ENCODE peak calls at places on chromosome 2, in eight cellular contexts. D, Y, M, V, O, S, I and H are unnamed samples.

GRCh38 chr2:16639431-16639830 is 26.2 kb downstream of the CYRIA start:
- DNase-seq in V (no peak), M (no peak), I (no peak), O (no peak), D (no peak), S (no peak), Y (no peak), H (no peak)

GRCh38 chr2:143162997-143163396 is 33.8 kb downstream of the ARHGAP15 start:
- DNase-seq in S (no peak), O (no peak), I (no peak), V (no peak), M (no peak), Y (no peak), D (no peak), H (no peak)

GRCh38 chr2:111160758-111161157 is 40.0 kb downstream of the BCL2L11 start:
- DNase-seq in I (no peak), S (no peak), M (peak), O (no peak), V (peak), Y (no peak), D (no peak), H (no peak)

GRCh38 chr2:216873573-216873972 is 13.7 kb upstream of the TNP1 start:
- DNase-seq in V (no peak), I (no peak), S (no peak), M (no peak), Y (no peak), O (no peak), D (no peak), H (no peak)

GRCh38 chr2:181738074-181738473 is 57.8 kb upstream of the NEUROD1 start:
- DNase-seq in I (no peak), V (no peak), S (no peak), M (no peak), D (no peak), O (no peak), Y (no peak), H (no peak)

GRCh38 chr2:216877085-216877484 is 17.2 kb upstream of the TNP1 start:
- DNase-seq in M (no peak), Y (no peak), S (no peak), V (no peak), D (peak), I (no peak), O (no peak), H (no peak)

GRCh38 chr2:72032481-72033041 is 115.1 kb downstream of the CYP26B1 start:
- DNase-seq in Y (no peak), O (peak), M (no peak), S (peak), D (no peak), V (no peak), I (no peak), H (no peak)

GRCh38 chr2:47509250-47509649 is 106.3 kb downstream of the MSH2 start:
- DNase-seq in S (no peak), I (no peak), O (no peak), D (no peak), Y (no peak), V (no peak), M (no peak), H (no peak)

GRCh38 chr2:53407363-53408080 is 360.1 kb upstream of the CHAC2 start:
- DNase-seq in O (no peak), Y (no peak), I (no peak), M (no peak), D (peak), V (no peak), S (no peak), H (no peak)

GRCh38 chr2:238433941-238434845 is 7.5 kb downstream of the ASB1 start:
- DNase-seq in S (no peak), V (peak), D (no peak), Y (no peak), O (no peak), M (peak), I (no peak), H (no peak)

GRCh38 chr2:197908940-197909339 is 104.5 kb downstream of the PLCL1 start:
- DNase-seq in S (no peak), M (no peak), D (no peak), V (no peak), Y (no peak), O (no peak), I (no peak), H (no peak)

GRCh38 chr2:1782514-1782913 is 38.2 kb upstream of the PXDN start:
- DNase-seq in O (peak), D (no peak), S (no peak), V (no peak), M (no peak), Y (no peak), I (no peak), H (no peak)

GRCh38 chr2:44016282-44016681 is 20.5 kb upstream of the LRPPRC start:
- DNase-seq in O (no peak), V (no peak), M (no peak), D (no peak), I (peak), S (no peak), Y (no peak), H (peak)

GRCh38 chr2:147989809-147990403 is 30.6 kb downstream of the ORC4 start:
- DNase-seq in S (no peak), O (no peak), V (peak), I (peak), Y (peak), D (peak), M (peak), H (peak)

GRCh38 chr2:164821338-164821737 is 20.3 kb downstream of the COBLL1 start:
- DNase-seq in D (no peak), S (no peak), Y (no peak), M (no peak), I (no peak), O (no peak), V (no peak), H (no peak)

GRCh38 chr2:168060956-168061750 is 186.2 kb downstream of the STK39 start:
- DNase-seq in M (peak), D (no peak), O (no peak), I (peak), Y (no peak), V (peak), S (no peak), H (no peak)

GRCh38 chr2:179036353-179036905 is 13.5 kb downstream of the CCDC141 start:
- DNase-seq in M (no peak), I (no peak), V (no peak), D (no peak), S (no peak), O (no peak), Y (no peak), H (no peak)

GRCh38 chr2:9638532-9638931 is 7.7 kb upstream of the YWHAQ start:
- DNase-seq in D (peak), O (no peak), V (peak), I (peak), Y (no peak), M (peak), S (peak), H (no peak)

GRCh38 chr2:60119778-60120177 is 433.7 kb downstream of the BCL11A start:
- DNase-seq in O (no peak), M (no peak), S (no peak), V (no peak), Y (no peak), D (no peak), I (no peak), H (no peak)

GRCh38 chr2:223465793-223466192 is 136.4 kb downstream of the SCG2 start:
- DNase-seq in O (no peak), V (peak), D (no peak), M (peak), I (peak), Y (no peak), S (peak), H (no peak)

GRCh38 chr2:178328037-178328436 is 122.9 kb downstream of the PRKRA start:
- DNase-seq in O (no peak), I (no peak), Y (no peak), M (no peak), D (no peak), V (peak), S (no peak), H (no peak)

GRCh38 chr2:11827547-11827946 is 81.1 kb downstream of the LPIN1 start:
- DNase-seq in M (no peak), D (no peak), V (no peak), I (no peak), S (no peak), O (no peak), Y (no peak), H (peak)

GRCh38 chr2:68710336-68710735 is 24.3 kb upstream of the ARHGAP25 start:
- DNase-seq in O (no peak), I (no peak), D (no peak), V (no peak), M (no peak), Y (no peak), S (no peak), H (no peak)

GRCh38 chr2:121634354-121635307 is 14.6 kb downstream of the CLASP1 start:
- DNase-seq in O (no peak), Y (no peak), M (no peak), D (peak), I (no peak), V (no peak), S (no peak), H (no peak)

GRCh38 chr2:182133195-182133891 is 147.7 kb downstream of the PPP1R1C start:
- DNase-seq in M (no peak), O (no peak), D (no peak), S (no peak), Y (no peak), V (no peak), I (no peak), H (no peak)

GRCh38 chr2:174610243-174610995 is 12.8 kb upstream of the WIPF1 start:
- DNase-seq in M (no peak), Y (no peak), O (peak), I (no peak), S (no peak), V (no peak), D (no peak), H (no peak)

GRCh38 chr2:54724560-54725342 is 1.3 kb downstream of the EML6 start:
- DNase-seq in Y (no peak), D (no peak), V (no peak), S (peak), O (peak), M (no peak), I (no peak), H (peak)

GRCh38 chr2:84894758-84895520 is 10.5 kb upstream of the TMSB10 start:
- DNase-seq in D (no peak), S (no peak), I (no peak), Y (no peak), M (no peak), V (no peak), O (no peak), H (no peak)

GRCh38 chr2:112482309-112483046 is 522 bp downstream of the TTL start:
- DNase-seq in M (no peak), Y (no peak), O (peak), D (no peak), V (no peak), S (peak), I (no peak), H (peak)

GRCh38 chr2:132911726-132912724 is 242.0 kb upstream of the LYPD1 start:
- DNase-seq in O (no peak), M (no peak), S (no peak), D (no peak), Y (no peak), I (no peak), V (no peak), H (no peak)

GRCh38 chr2:7377861-7378569 is 460.8 kb downstream of the RNF144A start:
- DNase-seq in O (no peak), M (no peak), I (no peak), Y (no peak), S (no peak), V (no peak), D (no peak), H (no peak)

GRCh38 chr2:202933958-202934357 is 21.9 kb downstream of the CARF start:
- DNase-seq in D (no peak), M (no peak), S (no peak), I (no peak), Y (no peak), V (no peak), O (no peak), H (no peak)

GRCh38 chr2:30662268-30663131 is 144.7 kb downstream of the CAPN13 start:
- DNase-seq in S (no peak), Y (no peak), V (no peak), M (no peak), D (no peak), I (peak), O (no peak), H (no peak)

GRCh38 chr2:28594369-28595108 is 98.7 kb downstream of the PLB1 start:
- DNase-seq in D (peak), M (no peak), I (peak), Y (peak), S (peak), V (peak), O (peak), H (peak)

GRCh38 chr2:142603761-142604160 is 273.7 kb upstream of the KYNU start:
- DNase-seq in I (no peak), V (no peak), M (no peak), Y (no peak), D (no peak), S (no peak), O (no peak), H (no peak)

GRCh38 chr2:175929850-175930249 is 72.2 kb downstream of the LNPK start:
- DNase-seq in Y (no peak), O (no peak), S (no peak), M (no peak), D (no peak), V (peak), I (no peak), H (no peak)

GRCh38 chr2:237629188-237629534 is 1.8 kb downstream of the LRRFIP1 start:
- DNase-seq in Y (no peak), I (no peak), D (no peak), V (no peak), S (no peak), M (no peak), O (no peak), H (no peak)

GRCh38 chr2:42303252-42303651 is 57.8 kb downstream of the COX7A2L start:
- DNase-seq in V (no peak), D (no peak), Y (no peak), M (no peak), I (no peak), S (no peak), O (no peak), H (no peak)

GRCh38 chr2:157592374-157592773 is 36.3 kb downstream of the ACVR1C start:
- DNase-seq in O (no peak), S (no peak), V (no peak), I (no peak), D (no peak), Y (no peak), M (no peak), H (no peak)

GRCh38 chr2:73995810-73996209 is 11.1 kb downstream of the TET3 start:
- DNase-seq in V (no peak), Y (no peak), M (no peak), I (no peak), S (no peak), O (no peak), D (no peak), H (no peak)
- TF ChIP-seq CTCF in V (peak), Y (peak), M (no peak), I (no peak), S (no peak), O (no peak), D (peak), H (peak)

DNA sequence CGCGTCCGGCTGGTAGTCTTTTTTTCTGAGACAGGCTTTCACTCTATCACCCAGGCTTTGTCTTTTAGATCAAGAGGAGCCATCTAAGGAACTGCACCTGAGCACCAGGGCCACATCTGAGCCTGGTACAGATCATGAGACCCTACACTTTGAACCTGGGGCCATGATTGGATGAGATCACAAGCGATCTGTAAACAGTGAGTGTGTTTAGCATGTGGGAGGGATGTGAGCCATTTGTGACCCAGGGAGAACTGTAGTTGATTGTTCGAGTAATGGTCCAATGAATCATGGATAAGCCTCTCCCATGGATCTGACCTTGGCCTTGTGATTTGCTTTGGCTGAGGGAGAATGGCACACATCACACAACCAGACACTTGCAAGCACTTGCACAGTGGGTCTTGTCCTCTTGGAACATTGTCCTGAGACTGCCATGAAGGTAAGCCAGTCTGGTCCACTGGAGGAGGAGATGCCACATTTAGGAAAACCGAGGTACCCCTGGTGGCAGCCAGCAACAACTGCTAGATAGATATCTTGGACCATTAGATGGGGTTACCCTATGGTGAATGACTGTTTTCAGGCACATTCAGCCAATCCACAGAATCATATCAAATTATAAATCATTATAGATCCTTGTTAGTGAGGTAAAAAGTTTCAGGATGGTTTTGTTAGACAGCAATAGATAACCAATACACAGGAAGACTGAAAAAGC is 19.5 kb upstream of the DTNB start:
- DNase-seq in D (no peak), S (no peak), Y (no peak), I (no peak), V (no peak), M (no peak), O (no peak), H (no peak)
- TF ChIP-seq CTCF in D (no peak), S (no peak), Y (peak), I (no peak), V (no peak), M (no peak), O (no peak), H (no peak)

GRCh38 chr2:152820048-152820447 is 101.6 kb downstream of the ARL6IP6 start:
- DNase-seq in S (no peak), V (no peak), I (no peak), D (no peak), M (no peak), O (no peak), Y (no peak), H (no peak)

GRCh38 chr2:152826880-152827279 is 108.5 kb downstream of the ARL6IP6 start:
- DNase-seq in D (no peak), M (no peak), Y (no peak), V (no peak), O (no peak), S (no peak), I (no peak), H (no peak)

GRCh38 chr2:152823901-152824300 is 105.5 kb downstream of the ARL6IP6 start:
- DNase-seq in D (no peak), I (no peak), V (no peak), Y (no peak), O (no peak), M (no peak), S (no peak), H (no peak)

GRCh38 chr2:152825834-152826233 is 107.4 kb downstream of the ARL6IP6 start:
- DNase-seq in V (peak), S (no peak), M (no peak), Y (no peak), D (no peak), O (no peak), I (no peak), H (no peak)

GRCh38 chr2:152822669-152823068 is 104.2 kb downstream of the ARL6IP6 start:
- DNase-seq in D (no peak), Y (no peak), M (no peak), S (no peak), V (no peak), I (no peak), O (no peak), H (no peak)
- TF ChIP-seq CTCF in D (no peak), Y (no peak), M (no peak), S (no peak), V (no peak), I (no peak), O (no peak), H (no peak)

DNA sequence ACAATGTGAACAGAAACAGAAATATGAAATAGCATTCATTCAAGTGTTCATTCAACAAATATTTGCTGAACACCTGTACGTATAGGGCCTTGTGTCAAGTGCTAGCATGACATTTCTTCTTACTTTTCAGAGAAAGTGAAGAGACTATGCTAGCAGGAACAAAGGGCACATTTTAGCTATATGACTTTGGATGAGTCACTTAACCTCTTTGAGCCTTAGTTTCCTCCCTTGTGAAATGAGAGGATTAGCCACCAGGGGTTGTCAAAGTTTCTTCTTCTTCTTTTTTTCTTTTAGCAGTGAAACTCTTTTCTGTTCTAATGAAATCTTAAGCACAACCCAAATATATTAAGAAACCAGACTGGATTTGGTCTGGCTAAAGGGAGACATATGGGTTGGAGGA is 53.1 kb downstream of the FIGN start:
- DNase-seq in M (no peak), O (no peak), S (no peak), D (no peak), V (no peak), Y (no peak), I (no peak), H (no peak)
- TF ChIP-seq CTCF in M (peak), O (no peak), S (no peak), D (no peak), V (peak), Y (no peak), I (peak), H (no peak)

DNA sequence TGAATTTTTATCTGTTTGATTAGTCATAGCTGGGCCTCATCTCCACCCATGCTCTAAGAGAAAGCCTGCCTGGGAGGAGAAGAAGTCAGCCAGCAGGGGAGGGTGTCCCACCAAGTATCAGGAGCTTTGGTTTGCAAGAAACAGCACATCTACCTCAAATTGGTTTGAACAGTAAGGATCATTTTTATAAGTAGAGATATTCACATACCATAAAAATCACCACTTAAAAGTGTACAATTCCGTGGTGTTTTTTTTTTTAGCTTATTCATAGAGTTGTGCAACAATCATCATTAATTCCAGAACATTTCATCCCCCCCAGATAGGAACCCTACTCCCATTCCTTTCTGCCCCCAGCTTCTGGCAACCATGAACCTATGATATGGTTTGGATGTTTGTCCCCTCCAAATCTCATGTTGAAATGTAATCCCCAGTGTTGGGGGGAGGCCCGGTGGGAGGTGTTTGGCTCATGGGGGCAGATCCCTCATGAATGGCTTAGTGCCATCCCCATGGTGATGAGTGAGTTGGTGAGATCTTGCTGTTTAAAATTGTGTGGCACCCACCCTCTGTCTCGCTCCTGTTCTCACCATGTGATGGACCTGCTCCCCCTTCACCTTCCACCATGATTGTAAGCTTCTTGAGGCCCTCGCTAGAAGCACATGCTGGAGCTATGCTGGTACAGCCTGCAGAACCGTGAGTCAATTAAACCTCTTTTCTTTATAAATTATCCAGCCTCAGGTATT is 36.2 kb upstream of the HS6ST1 start:
- DNase-seq in Y (no peak), S (no peak), I (no peak), O (no peak), V (peak), D (no peak), M (no peak), H (no peak)
- TF ChIP-seq CTCF in Y (no peak), S (no peak), I (peak), O (no peak), V (peak), D (no peak), M (peak), H (no peak)